ENCODE peak calls at places on chromosomes 11 and 22, in four cellular contexts. One of them, this sample, is unnamed.

GRCh38 chr11:119340335-119341221 is at the start of gene C1QTNF5:
- DNase-seq in endothelial cell of umbilical vein: peak
- DNase-seq in suprapubic skin: peak
- DNase-seq in Peyer's patch: peak
- DNase-seq in this sample: peak

GRCh38 chr11:35792148-35792845 is 129.7 kb downstream of the TRIM44 start:
- DNase-seq in endothelial cell of umbilical vein: no peak
- DNase-seq in suprapubic skin: no peak
- DNase-seq in Peyer's patch: no peak
- DNase-seq in this sample: no peak

GRCh38 chr11:67357831-67358555 is 4.6 kb upstream of the POLD4 start:
- DNase-seq in endothelial cell of umbilical vein: no peak
- DNase-seq in suprapubic skin: no peak
- DNase-seq in Peyer's patch: no peak
- DNase-seq in this sample: peak

GRCh38 chr11:33227578-33228261 is 29.5 kb upstream of the HIPK3 start:
- DNase-seq in endothelial cell of umbilical vein: no peak
- DNase-seq in suprapubic skin: no peak
- DNase-seq in Peyer's patch: no peak
- DNase-seq in this sample: no peak

GRCh38 chr11:125293596-125293995 is 129.0 kb downstream of the PKNOX2 start:
- DNase-seq in endothelial cell of umbilical vein: no peak
- DNase-seq in suprapubic skin: no peak
- DNase-seq in Peyer's patch: no peak
- DNase-seq in this sample: no peak

GRCh38 chr11:10529279-10529678 is 11.7 kb downstream of the RNF141 start:
- DNase-seq in endothelial cell of umbilical vein: peak
- DNase-seq in suprapubic skin: no peak
- DNase-seq in Peyer's patch: no peak
- DNase-seq in this sample: no peak

GRCh38 chr11:132312616-132313210 is 942.3 kb downstream of the NTM start:
- DNase-seq in endothelial cell of umbilical vein: no peak
- DNase-seq in suprapubic skin: no peak
- DNase-seq in Peyer's patch: no peak
- DNase-seq in this sample: no peak

GRCh38 chr22:17313591-17313990 is 55.7 kb upstream of the CECR2 start:
- DNase-seq in endothelial cell of umbilical vein: no peak
- DNase-seq in suprapubic skin: no peak
- DNase-seq in Peyer's patch: no peak
- DNase-seq in this sample: no peak

GRCh38 chr11:121514401-121514981 is 61.7 kb upstream of the SORL1-AS1 start:
- DNase-seq in endothelial cell of umbilical vein: no peak
- DNase-seq in suprapubic skin: no peak
- DNase-seq in Peyer's patch: no peak
- DNase-seq in this sample: no peak

GRCh38 chr22:27730649-27731433 is 70.7 kb downstream of the MN1 start:
- DNase-seq in endothelial cell of umbilical vein: no peak
- DNase-seq in suprapubic skin: no peak
- DNase-seq in Peyer's patch: no peak
- DNase-seq in this sample: no peak

GRCh38 chr22:31332010-31332409 is 14.1 kb downstream of the PATZ1 start:
- DNase-seq in endothelial cell of umbilical vein: no peak
- DNase-seq in suprapubic skin: no peak
- DNase-seq in Peyer's patch: no peak
- DNase-seq in this sample: no peak

GRCh38 chr11:108414958-108415357 is 52.4 kb downstream of the C11orf65 start:
- DNase-seq in endothelial cell of umbilical vein: no peak
- DNase-seq in suprapubic skin: no peak
- DNase-seq in Peyer's patch: no peak
- DNase-seq in this sample: no peak

GRCh38 chr22:33819743-33820142 is 100.5 kb downstream of the LARGE1 start:
- DNase-seq in endothelial cell of umbilical vein: no peak
- DNase-seq in suprapubic skin: no peak
- DNase-seq in Peyer's patch: no peak
- DNase-seq in this sample: no peak

GRCh38 chr11:16280256-16280682 is 76.1 kb downstream of the SOX6 start:
- DNase-seq in endothelial cell of umbilical vein: peak
- DNase-seq in suprapubic skin: no peak
- DNase-seq in Peyer's patch: peak
- DNase-seq in this sample: no peak

GRCh38 chr11:8531312-8531711 is 62.7 kb downstream of the STK33 start:
- DNase-seq in endothelial cell of umbilical vein: no peak
- DNase-seq in suprapubic skin: no peak
- DNase-seq in Peyer's patch: no peak
- DNase-seq in this sample: no peak

GRCh38 chr11:115887316-115887715 is 383.1 kb upstream of the CADM1 start:
- DNase-seq in endothelial cell of umbilical vein: no peak
- DNase-seq in suprapubic skin: no peak
- DNase-seq in Peyer's patch: no peak
- DNase-seq in this sample: no peak

GRCh38 chr11:60831501-60832079 is 10.3 kb upstream of the CCDC86 start:
- DNase-seq in endothelial cell of umbilical vein: peak
- DNase-seq in suprapubic skin: no peak
- DNase-seq in Peyer's patch: no peak
- DNase-seq in this sample: no peak

GRCh38 chr11:125365196-125365931 is 130.7 kb downstream of the FEZ1 start:
- DNase-seq in endothelial cell of umbilical vein: no peak
- DNase-seq in suprapubic skin: no peak
- DNase-seq in Peyer's patch: no peak
- DNase-seq in this sample: no peak

GRCh38 chr11:87600938-87601337 is 563.2 kb downstream of the TMEM135 start:
- DNase-seq in endothelial cell of umbilical vein: no peak
- DNase-seq in suprapubic skin: no peak
- DNase-seq in Peyer's patch: no peak
- DNase-seq in this sample: no peak

GRCh38 chr11:114063149-114063828 is 3.8 kb downstream of the ZBTB16 start:
- DNase-seq in endothelial cell of umbilical vein: no peak
- DNase-seq in suprapubic skin: no peak
- DNase-seq in Peyer's patch: no peak
- DNase-seq in this sample: no peak

GRCh38 chr11:78841451-78842060 is 266.9 kb upstream of the NARS2 start:
- DNase-seq in endothelial cell of umbilical vein: no peak
- DNase-seq in suprapubic skin: no peak
- DNase-seq in Peyer's patch: no peak
- DNase-seq in this sample: no peak
- H3K27ac ChIP-seq in endothelial cell of umbilical vein: no peak
- H3K27ac ChIP-seq in suprapubic skin: no peak
- H3K27ac ChIP-seq in Peyer's patch: no peak
- H3K27ac ChIP-seq in this sample: no peak

GRCh38 chr11:64238999-64239398 is 1.9 kb upstream of the FKBP2 start:
- DNase-seq in endothelial cell of umbilical vein: no peak
- DNase-seq in suprapubic skin: no peak
- DNase-seq in Peyer's patch: no peak
- DNase-seq in this sample: no peak

GRCh38 chr11:64239662-64240466 is 1.0 kb upstream of the FKBP2 start:
- DNase-seq in endothelial cell of umbilical vein: no peak
- DNase-seq in suprapubic skin: no peak
- DNase-seq in Peyer's patch: peak
- DNase-seq in this sample: peak

GRCh38 chr11:64237484-64237951 is 3.1 kb downstream of the VEGFB start:
- DNase-seq in endothelial cell of umbilical vein: no peak
- DNase-seq in suprapubic skin: no peak
- DNase-seq in Peyer's patch: peak
- DNase-seq in this sample: no peak

GRCh38 chr11:64235427-64236161 is 1.2 kb downstream of the VEGFB start:
- DNase-seq in endothelial cell of umbilical vein: no peak
- DNase-seq in suprapubic skin: no peak
- DNase-seq in Peyer's patch: no peak
- DNase-seq in this sample: peak

DNA sequence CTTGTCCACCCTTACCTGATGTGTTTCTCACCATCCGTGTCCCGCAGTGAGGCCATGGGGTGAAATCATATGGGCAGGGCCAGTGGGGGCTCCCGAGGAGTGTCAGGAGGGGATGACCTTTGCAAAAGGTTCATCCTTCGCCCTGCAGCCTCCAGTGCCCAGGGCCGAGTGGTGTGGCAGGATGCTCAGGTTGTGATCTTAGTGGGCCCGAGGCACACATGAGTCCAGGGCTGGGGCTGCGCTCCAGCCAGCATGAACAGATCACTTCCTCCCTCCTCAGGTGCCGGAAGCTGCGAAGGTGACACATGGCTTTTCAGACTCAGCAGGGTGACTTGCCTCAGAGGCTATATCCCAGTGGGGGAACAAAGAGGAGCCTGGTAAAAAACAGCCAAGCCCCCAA is 2.8 kb upstream of the FKBP2 start:
- DNase-seq in endothelial cell of umbilical vein: no peak
- DNase-seq in suprapubic skin: no peak
- DNase-seq in Peyer's patch: no peak
- DNase-seq in this sample: peak
- TF ChIP-seq POLR2A in endothelial cell of umbilical vein: no peak
- TF ChIP-seq POLR2A in suprapubic skin: no peak
- TF ChIP-seq POLR2A in Peyer's patch: no peak
- TF ChIP-seq POLR2A in this sample: no peak

GRCh38 chr11:32034149-32034548 is 56.7 kb upstream of the RCN1 start:
- DNase-seq in endothelial cell of umbilical vein: no peak
- DNase-seq in suprapubic skin: no peak
- DNase-seq in Peyer's patch: no peak
- DNase-seq in this sample: no peak

GRCh38 chr11:32032478-32032877 is 58.4 kb upstream of the RCN1 start:
- DNase-seq in endothelial cell of umbilical vein: no peak
- DNase-seq in suprapubic skin: no peak
- DNase-seq in Peyer's patch: no peak
- DNase-seq in this sample: no peak

GRCh38 chr11:32033491-32033890 is 57.4 kb upstream of the RCN1 start:
- DNase-seq in endothelial cell of umbilical vein: no peak
- DNase-seq in suprapubic skin: no peak
- DNase-seq in Peyer's patch: no peak
- DNase-seq in this sample: no peak

GRCh38 chr11:32033067-32033466 is 57.8 kb upstream of the RCN1 start:
- DNase-seq in endothelial cell of umbilical vein: no peak
- DNase-seq in suprapubic skin: no peak
- DNase-seq in Peyer's patch: no peak
- DNase-seq in this sample: no peak

GRCh38 chr11:32034680-32035079 is 56.2 kb upstream of the RCN1 start:
- DNase-seq in endothelial cell of umbilical vein: no peak
- DNase-seq in suprapubic skin: no peak
- DNase-seq in Peyer's patch: no peak
- DNase-seq in this sample: no peak
- H3K27ac ChIP-seq in endothelial cell of umbilical vein: no peak
- H3K27ac ChIP-seq in suprapubic skin: no peak
- H3K27ac ChIP-seq in Peyer's patch: no peak
- H3K27ac ChIP-seq in this sample: no peak

GRCh38 chr11:65781152-65781961 is 581 bp upstream of the AP5B1 start:
- DNase-seq in endothelial cell of umbilical vein: peak
- DNase-seq in suprapubic skin: peak
- DNase-seq in Peyer's patch: peak
- DNase-seq in this sample: peak

GRCh38 chr11:65779919-65780769 is 632 bp downstream of the AP5B1 start:
- DNase-seq in endothelial cell of umbilical vein: peak
- DNase-seq in suprapubic skin: peak
- DNase-seq in Peyer's patch: peak
- DNase-seq in this sample: peak

GRCh38 chr11:65779669-65779918 is 1.2 kb downstream of the AP5B1 start:
- DNase-seq in endothelial cell of umbilical vein: no peak
- DNase-seq in suprapubic skin: no peak
- DNase-seq in Peyer's patch: no peak
- DNase-seq in this sample: no peak

GRCh38 chr11:65781962-65782815 is 1.4 kb upstream of the AP5B1 start:
- DNase-seq in endothelial cell of umbilical vein: no peak
- DNase-seq in suprapubic skin: peak
- DNase-seq in Peyer's patch: no peak
- DNase-seq in this sample: peak

DNA sequence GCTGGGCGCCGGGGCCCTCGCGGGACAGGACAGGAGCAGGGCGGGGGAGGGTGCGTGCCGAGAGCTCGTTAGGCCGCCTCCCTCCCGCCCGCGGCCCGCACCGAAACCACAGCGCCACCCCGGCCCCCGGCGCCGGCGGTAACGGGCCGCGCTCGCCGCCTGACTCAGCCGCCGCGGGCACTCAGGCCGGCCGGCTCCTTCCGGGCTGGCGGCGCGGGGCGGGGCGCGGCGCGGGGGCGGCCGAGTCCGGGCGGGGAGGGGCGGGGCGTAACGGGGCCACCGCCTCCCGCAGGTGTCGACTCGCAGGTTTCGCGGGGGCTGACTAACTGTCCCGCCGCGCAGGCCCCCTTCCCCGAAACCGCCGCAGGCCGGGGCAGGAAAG is at the start of gene AP5B1:
- DNase-seq in endothelial cell of umbilical vein: peak
- DNase-seq in suprapubic skin: peak
- DNase-seq in Peyer's patch: peak
- DNase-seq in this sample: peak
- TF ChIP-seq POLR2A in endothelial cell of umbilical vein: peak
- TF ChIP-seq POLR2A in suprapubic skin: no peak
- TF ChIP-seq POLR2A in Peyer's patch: no peak
- TF ChIP-seq POLR2A in this sample: no peak

GRCh38 chr22:45317551-45318167 is 7.9 kb downstream of the FAM118A start:
- DNase-seq in endothelial cell of umbilical vein: peak
- DNase-seq in suprapubic skin: no peak
- DNase-seq in Peyer's patch: peak
- DNase-seq in this sample: no peak

GRCh38 chr22:45318558-45319318 is 9.0 kb downstream of the FAM118A start:
- DNase-seq in endothelial cell of umbilical vein: peak
- DNase-seq in suprapubic skin: no peak
- DNase-seq in Peyer's patch: peak
- DNase-seq in this sample: peak

GRCh38 chr22:45316796-45317526 is 7.2 kb downstream of the FAM118A start:
- DNase-seq in endothelial cell of umbilical vein: no peak
- DNase-seq in suprapubic skin: no peak
- DNase-seq in Peyer's patch: no peak
- DNase-seq in this sample: no peak

GRCh38 chr22:45319319-45319675 is 9.6 kb downstream of the FAM118A start:
- DNase-seq in endothelial cell of umbilical vein: peak
- DNase-seq in suprapubic skin: no peak
- DNase-seq in Peyer's patch: no peak
- DNase-seq in this sample: peak

GRCh38 chr22:45318168-45318557 is 8.4 kb downstream of the FAM118A start:
- DNase-seq in endothelial cell of umbilical vein: peak
- DNase-seq in suprapubic skin: no peak
- DNase-seq in Peyer's patch: peak
- DNase-seq in this sample: peak
- H3K27ac ChIP-seq in endothelial cell of umbilical vein: peak
- H3K27ac ChIP-seq in suprapubic skin: peak
- H3K27ac ChIP-seq in Peyer's patch: peak
- H3K27ac ChIP-seq in this sample: no peak

GRCh38 chr11:441418-442274 is at the start of gene ANO9:
- DNase-seq in endothelial cell of umbilical vein: no peak
- DNase-seq in suprapubic skin: no peak
- DNase-seq in Peyer's patch: peak
- DNase-seq in this sample: no peak
- TF ChIP-seq POLR2A in endothelial cell of umbilical vein: no peak
- TF ChIP-seq POLR2A in suprapubic skin: no peak
- TF ChIP-seq POLR2A in Peyer's patch: peak
- TF ChIP-seq POLR2A in this sample: no peak

GRCh38 chr11:128895505-128895904 is 4.3 kb downstream of the KCNJ5 start:
- DNase-seq in endothelial cell of umbilical vein: no peak
- DNase-seq in suprapubic skin: no peak
- DNase-seq in Peyer's patch: no peak
- DNase-seq in this sample: no peak
- H3K27ac ChIP-seq in endothelial cell of umbilical vein: no peak
- H3K27ac ChIP-seq in suprapubic skin: no peak
- H3K27ac ChIP-seq in Peyer's patch: no peak
- H3K27ac ChIP-seq in this sample: no peak

This sample was measured in ovary.